ENCODE peak calls at places on chromosomes 6 and 20, in ten cellular contexts. H is occipital lobe, O is ACHN, U is GM19239, R is A172, D is kidney tubule cell, B is right cardiac atrium, G is left colon, Z is NCI-H2081, S is HuH-7. N is an unnamed sample.

GRCh38 chr6:74780831-74781230 is 425.0 kb downstream of the COL12A1 start:
- DNase-seq in H (no peak), O (no peak), U (no peak), R (no peak), D (no peak), B (no peak), G (no peak), Z (no peak), S (no peak), N (no peak)

GRCh38 chr20:341682-342081 is 5.2 kb upstream of the NRSN2 start:
- DNase-seq in H (no peak), O (peak), U (no peak), R (peak), D (peak), B (no peak), G (no peak), Z (peak), S (no peak), N (no peak)

GRCh38 chr20:62235001-62235776 is 3.1 kb upstream of the OSBPL2 start:
- DNase-seq in H (no peak), O (no peak), U (no peak), R (no peak), D (no peak), B (peak), G (no peak), Z (no peak), S (no peak), N (no peak)

GRCh38 chr6:89433637-89434499 is 916 bp downstream of the ANKRD6 start:
- DNase-seq in H (no peak), O (no peak), U (peak), R (no peak), D (peak), B (peak), G (peak), Z (peak), S (peak), N (peak)

GRCh38 chr6:104940881-104941693 is 15.8 kb upstream of the LIN28B start:
- DNase-seq in H (peak), O (no peak), U (peak), R (no peak), D (no peak), B (peak), G (peak), Z (peak), S (no peak), N (peak)

GRCh38 chr6:121510568-121511177 is 75.2 kb downstream of the GJA1 start:
- DNase-seq in H (no peak), O (no peak), U (no peak), R (no peak), D (peak), B (no peak), G (no peak), Z (no peak), S (no peak), N (no peak)

GRCh38 chr6:37624606-37625574 is 72.8 kb downstream of the MDGA1 start:
- DNase-seq in H (peak), O (peak), U (no peak), R (peak), D (peak), B (peak), G (peak), Z (peak), S (no peak), N (no peak)

GRCh38 chr20:50108571-50109235 is 4.2 kb downstream of the UBE2V1 start:
- DNase-seq in H (no peak), O (no peak), U (no peak), R (no peak), D (peak), B (no peak), G (no peak), Z (no peak), S (no peak), N (no peak)

GRCh38 chr6:87078983-87079616 is 15.8 kb downstream of the CGA start:
- DNase-seq in H (peak), O (peak), U (peak), R (peak), D (peak), B (peak), G (peak), Z (peak), S (peak), N (peak)

GRCh38 chr6:108117427-108118358 is 43.2 kb upstream of the OSTM1 start:
- DNase-seq in H (no peak), O (peak), U (no peak), R (no peak), D (peak), B (peak), G (peak), Z (no peak), S (peak), N (no peak)